ENCODE peak calls at places on chromosomes 5 and 9, in nine cellular contexts. I is stomach, Y is ovary, O is prostate gland, E is uterus, G is suprapubic skin, M is tibial nerve, U is sigmoid colon, D is transverse colon. H is an unnamed sample.

GRCh38 chr5:181190711-181191525 is 14.1 kb downstream of the TRIM7 start:
- DNase-seq in I (peak), Y (peak), O (no peak), E (peak), G (no peak), M (no peak), U (peak), D (peak), H (peak)

GRCh38 chr5:40381676-40382363 is 297.9 kb upstream of the PTGER4 start:
- DNase-seq in I (no peak), Y (no peak), O (no peak), E (no peak), G (no peak), M (no peak), U (no peak), D (no peak), H (no peak)

GRCh38 chr5:141855265-141856029 is 22.8 kb downstream of the PCDH1 start:
- DNase-seq in I (peak), Y (no peak), O (no peak), E (peak), G (no peak), M (no peak), U (no peak), D (no peak), H (no peak)

GRCh38 chr9:126635061-126635460 is 21.3 kb downstream of the LMX1B start:
- DNase-seq in I (no peak), Y (no peak), O (no peak), E (no peak), G (no peak), M (no peak), U (no peak), D (no peak), H (no peak)

GRCh38 chr9:110799396-110799795 is 130.8 kb downstream of the MUSK start:
- DNase-seq in I (no peak), Y (no peak), O (no peak), E (no peak), G (no peak), M (no peak), U (no peak), D (no peak), H (no peak)

GRCh38 chr5:155974369-155974768 is 352.6 kb upstream of the SGCD start:
- DNase-seq in I (no peak), Y (no peak), O (no peak), E (no peak), G (no peak), M (no peak), U (no peak), D (no peak), H (no peak)

GRCh38 chr9:107536462-107536861 is 46.9 kb upstream of the KLF4 start:
- DNase-seq in I (no peak), Y (no peak), O (no peak), E (no peak), G (no peak), M (no peak), U (no peak), D (no peak), H (no peak)

GRCh38 chr9:134375011-134375390 is 48.7 kb downstream of the RXRA start:
- DNase-seq in I (no peak), Y (peak), O (peak), E (peak), G (no peak), M (peak), U (peak), D (no peak), H (no peak)

GRCh38 chr5:97906135-97906534 is 723.1 kb upstream of the RIOK2 start:
- DNase-seq in I (no peak), Y (no peak), O (no peak), E (no peak), G (no peak), M (no peak), U (no peak), D (no peak), H (no peak)

GRCh38 chr5:150511641-150512367 is 3.9 kb downstream of the NDST1 start:
- DNase-seq in I (peak), Y (peak), O (no peak), E (peak), G (peak), M (no peak), U (no peak), D (peak), H (peak)

GRCh38 chr9:7777776-7778175 is 21.8 kb downstream of the DMAC1 start:
- DNase-seq in I (no peak), Y (no peak), O (no peak), E (no peak), G (no peak), M (no peak), U (no peak), D (no peak), H (no peak)

GRCh38 chr9:2116073-2116472 is 100.9 kb downstream of the SMARCA2 start:
- DNase-seq in I (no peak), Y (no peak), O (no peak), E (no peak), G (no peak), M (no peak), U (no peak), D (no peak), H (no peak)

GRCh38 chr9:87342743-87343142 is 154.9 kb upstream of the DAPK1 start:
- DNase-seq in I (no peak), Y (peak), O (no peak), E (peak), G (no peak), M (peak), U (no peak), D (no peak), H (no peak)

GRCh38 chr5:170313344-170313743 is 15.8 kb upstream of the LCP2 start:
- DNase-seq in I (no peak), Y (no peak), O (no peak), E (no peak), G (no peak), M (no peak), U (no peak), D (no peak), H (no peak)

GRCh38 chr5:173281910-173282309 is 46.3 kb downstream of the STC2 start:
- DNase-seq in I (no peak), Y (no peak), O (no peak), E (no peak), G (no peak), M (no peak), U (no peak), D (no peak), H (no peak)

GRCh38 chr5:146722361-146722779 is 156.2 kb downstream of the PPP2R2B start:
- DNase-seq in I (no peak), Y (no peak), O (no peak), E (no peak), G (no peak), M (no peak), U (no peak), D (no peak), H (no peak)

GRCh38 chr5:80037366-80037765 is 2.2 kb downstream of the THBS4 start:
- DNase-seq in I (no peak), Y (no peak), O (no peak), E (no peak), G (no peak), M (no peak), U (no peak), D (no peak), H (no peak)
- H3K4me3 ChIP-seq in I (no peak), Y (no peak), O (no peak), E (no peak), G (no peak), M (no peak), U (no peak), D (no peak), H (no peak)

GRCh38 chr5:9658726-9659125 is 28.6 kb upstream of the TAS2R1 start:
- DNase-seq in I (no peak), Y (no peak), O (no peak), E (no peak), G (no peak), M (no peak), U (no peak), D (no peak), H (no peak)
- TF ChIP-seq POLR2A in I (no peak), Y (no peak), O (no peak), E (no peak), G (no peak), M (no peak), U (no peak), D (no peak), H (no peak)

GRCh38 chr9:136926154-136926704 is 18.3 kb downstream of the FBXW5 start:
- DNase-seq in I (no peak), Y (no peak), O (no peak), E (no peak), G (no peak), M (no peak), U (no peak), D (no peak), H (no peak)
- TF ChIP-seq CTCF in I (no peak), Y (no peak), O (no peak), E (no peak), G (no peak), M (no peak), U (no peak), D (no peak), H (no peak)

GRCh38 chr9:33161589-33162132 is 5.5 kb downstream of the B4GALT1 start:
- DNase-seq in I (peak), Y (no peak), O (peak), E (no peak), G (no peak), M (no peak), U (no peak), D (peak), H (no peak)

GRCh38 chr9:33163433-33164137 is 3.6 kb downstream of the B4GALT1 start:
- DNase-seq in I (no peak), Y (peak), O (no peak), E (no peak), G (no peak), M (no peak), U (no peak), D (no peak), H (peak)

GRCh38 chr9:33161011-33161588 is 6.0 kb downstream of the B4GALT1 start:
- DNase-seq in I (peak), Y (peak), O (peak), E (peak), G (peak), M (peak), U (peak), D (peak), H (no peak)

GRCh38 chr9:33164138-33164809 is 2.9 kb downstream of the B4GALT1 start:
- DNase-seq in I (no peak), Y (no peak), O (no peak), E (no peak), G (no peak), M (peak), U (no peak), D (peak), H (peak)

GRCh38 chr9:33162721-33163311 is 4.3 kb downstream of the B4GALT1 start:
- DNase-seq in I (peak), Y (peak), O (peak), E (peak), G (peak), M (peak), U (peak), D (peak), H (peak)
- H3K4me3 ChIP-seq in I (peak), Y (no peak), O (no peak), E (no peak), G (peak), M (no peak), U (no peak), D (no peak), H (no peak)

GRCh38 chr5:124748687-124749594 is 2.5 kb upstream of the ZNF608 start:
- DNase-seq in I (peak), Y (peak), O (peak), E (peak), G (peak), M (peak), U (peak), D (peak), H (peak)
- TF ChIP-seq POLR2A in I (no peak), Y (no peak), O (peak), E (peak), G (no peak), M (peak), U (peak), D (peak), H (no peak)

DNA sequence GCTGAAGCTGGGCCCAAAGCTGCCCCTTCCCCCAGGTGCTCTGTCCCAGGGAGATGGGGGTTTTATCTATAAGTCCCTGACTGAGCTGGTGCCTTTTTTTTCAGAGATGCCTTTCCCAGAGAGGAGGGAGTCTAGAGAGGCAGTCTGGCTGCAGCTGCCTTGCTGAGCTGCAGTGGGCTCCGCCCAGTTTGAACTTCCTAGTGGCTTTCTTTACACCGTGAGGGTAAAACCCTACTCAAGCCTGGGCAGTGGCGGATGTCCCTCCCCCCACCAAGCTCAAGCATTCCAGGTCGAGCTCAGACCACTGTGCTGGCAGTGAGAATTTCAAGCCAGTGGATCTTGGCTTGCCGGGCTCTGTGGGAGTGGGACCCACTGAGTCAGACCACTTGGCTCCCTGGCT is 41.3 kb downstream of the CAVIN4 start:
- DNase-seq in I (no peak), Y (no peak), O (no peak), E (no peak), G (no peak), M (no peak), U (no peak), D (no peak), H (no peak)
- TF ChIP-seq CTCF in I (no peak), Y (no peak), O (no peak), E (no peak), G (no peak), M (no peak), U (no peak), D (no peak), H (no peak)

H was measured in lower leg skin.